ENCODE peak calls at places on chromosomes 13 and 19, in nine cellular contexts. Q, O, L, M, N, Y, U, K and C are unnamed samples. For H3K36me3, the result is how much of the 10 kb centered on the place peaks cover.

GRCh38 chr13:34000955-34001354 is 183.0 kb downstream of the RFC3 start:
- DNase-seq in Q (no peak), O (no peak), L (no peak), M (no peak), N (no peak), Y (no peak), U (no peak), K (no peak), C (no peak)

GRCh38 chr13:59425211-59425721 is 738.5 kb downstream of the DIAPH3 start:
- DNase-seq in Q (no peak), O (peak), L (no peak), M (no peak), N (no peak), Y (peak), U (no peak), K (no peak), C (no peak)

GRCh38 chr13:22114630-22115311 is 443.9 kb downstream of the FGF9 start:
- DNase-seq in Q (no peak), O (peak), L (no peak), M (no peak), N (no peak), Y (no peak), U (peak), K (no peak), C (no peak)

GRCh38 chr19:2691951-2692350 is 10.5 kb downstream of the GNG7 start:
- DNase-seq in Q (no peak), O (no peak), L (no peak), M (no peak), N (no peak), Y (no peak), U (no peak), K (no peak), C (no peak)

GRCh38 chr19:11587302-11587972 is 9.8 kb upstream of the ZNF627 start:
- DNase-seq in Q (peak), O (peak), L (peak), M (peak), N (peak), Y (peak), U (peak), K (peak), C (peak)

GRCh38 chr19:45809643-45810159 is 5.4 kb downstream of the RSPH6A start:
- DNase-seq in Q (no peak), O (peak), L (no peak), M (no peak), N (peak), Y (peak), U (no peak), K (no peak), C (no peak)

GRCh38 chr13:21676611-21677021 is 5.7 kb downstream of the FGF9 start:
- DNase-seq in Q (peak), O (no peak), L (peak), M (no peak), N (peak), Y (no peak), U (peak), K (no peak), C (no peak)

GRCh38 chr13:46893820-46894533 is 2.9 kb downstream of the HTR2A start:
- DNase-seq in Q (peak), O (peak), L (peak), M (peak), N (peak), Y (no peak), U (peak), K (peak), C (peak)

GRCh38 chr13:33228645-33229445 is 56.7 kb downstream of the STARD13 start:
- DNase-seq in Q (no peak), O (peak), L (peak), M (no peak), N (peak), Y (peak), U (no peak), K (no peak), C (no peak)

GRCh38 chr13:85255978-85256377 is 543.2 kb downstream of the SLITRK6 start:
- DNase-seq in Q (no peak), O (peak), L (no peak), M (no peak), N (no peak), Y (no peak), U (no peak), K (no peak), C (no peak)

GRCh38 chr13:42116225-42116624 is 67.8 kb downstream of the DGKH start:
- DNase-seq in Q (no peak), O (peak), L (no peak), M (no peak), N (no peak), Y (peak), U (no peak), K (no peak), C (no peak)

GRCh38 chr13:39376088-39376487 is 226.9 kb downstream of the LHFPL6 start:
- DNase-seq in Q (no peak), O (no peak), L (no peak), M (no peak), N (no peak), Y (no peak), U (no peak), K (no peak), C (no peak)

GRCh38 chr13:45206340-45206739 is 5.5 kb upstream of the KCTD4 start:
- DNase-seq in Q (no peak), O (peak), L (no peak), M (no peak), N (no peak), Y (peak), U (no peak), K (no peak), C (no peak)

GRCh38 chr19:30091456-30091855 is 149.4 kb downstream of the URI1 start:
- DNase-seq in Q (no peak), O (no peak), L (no peak), M (no peak), N (no peak), Y (no peak), U (no peak), K (no peak), C (no peak)

GRCh38 chr13:102812616-102813287 is 13.8 kb downstream of the BIVM start:
- DNase-seq in Q (no peak), O (peak), L (no peak), M (no peak), N (no peak), Y (no peak), U (no peak), K (no peak), C (no peak)

GRCh38 chr19:29086182-29086581 is 126.8 kb downstream of the UQCRFS1 start:
- DNase-seq in Q (no peak), O (no peak), L (no peak), M (no peak), N (no peak), Y (no peak), U (peak), K (no peak), C (no peak)

GRCh38 chr13:26529441-26529840 is 28.0 kb upstream of the WASF3 start:
- DNase-seq in Q (peak), O (peak), L (no peak), M (peak), N (peak), Y (peak), U (peak), K (peak), C (peak)

GRCh38 chr19:16801599-16801998 is 27.6 kb upstream of the SIN3B start:
- DNase-seq in Q (no peak), O (peak), L (no peak), M (no peak), N (no peak), Y (peak), U (no peak), K (no peak), C (no peak)

GRCh38 chr13:28492527-28493367 is 2.2 kb downstream of the FLT1 start:
- DNase-seq in Q (no peak), O (no peak), L (no peak), M (no peak), N (no peak), Y (no peak), U (no peak), K (no peak), C (no peak)

GRCh38 chr13:113155201-113155600 is 3.2 kb upstream of the PROZ start:
- DNase-seq in Q (no peak), O (no peak), L (no peak), M (no peak), N (peak), Y (no peak), U (no peak), K (no peak), C (no peak)

GRCh38 chr19:39307233-39307821 is 11.1 kb downstream of the IFNL1 start:
- DNase-seq in Q (peak), O (peak), L (no peak), M (no peak), N (peak), Y (no peak), U (no peak), K (peak), C (no peak)

GRCh38 chr13:40026741-40027140 is 371.3 kb downstream of the COG6 start:
- DNase-seq in Q (no peak), O (no peak), L (no peak), M (no peak), N (no peak), Y (no peak), U (no peak), K (no peak), C (no peak)

GRCh38 chr13:48158915-48159314 is 64.0 kb upstream of the MED4 start:
- DNase-seq in Q (no peak), O (no peak), L (no peak), M (no peak), N (no peak), Y (peak), U (peak), K (no peak), C (no peak)

GRCh38 chr13:42615691-42616090 is 41.7 kb downstream of the TNFSF11 start:
- DNase-seq in Q (no peak), O (no peak), L (no peak), M (no peak), N (no peak), Y (peak), U (no peak), K (no peak), C (no peak)

GRCh38 chr19:43779147-43779819 is 1.5 kb downstream of the KCNN4 start:
- DNase-seq in Q (peak), O (no peak), L (no peak), M (peak), N (no peak), Y (no peak), U (peak), K (no peak), C (no peak)

GRCh38 chr13:30429721-30430694 is 7.7 kb downstream of the UBE2L5 start:
- DNase-seq in Q (no peak), O (peak), L (no peak), M (no peak), N (no peak), Y (peak), U (no peak), K (no peak), C (no peak)

GRCh38 chr19:53981408-53981998 is 9.9 kb upstream of the CACNG6 start:
- DNase-seq in Q (no peak), O (no peak), L (no peak), M (no peak), N (peak), Y (no peak), U (no peak), K (no peak), C (no peak)

GRCh38 chr19:53982056-53982455 is 9.4 kb upstream of the CACNG6 start:
- DNase-seq in Q (no peak), O (peak), L (peak), M (no peak), N (peak), Y (no peak), U (no peak), K (no peak), C (no peak)

GRCh38 chr19:53982611-53983010 is 8.8 kb upstream of the CACNG6 start:
- DNase-seq in Q (peak), O (peak), L (peak), M (peak), N (peak), Y (no peak), U (peak), K (peak), C (no peak)

GRCh38 chr19:53978975-53979801 is 12.2 kb upstream of the CACNG6 start:
- DNase-seq in Q (no peak), O (no peak), L (no peak), M (no peak), N (no peak), Y (no peak), U (no peak), K (no peak), C (no peak)

GRCh38 chr19:53980553-53981407 is 10.7 kb upstream of the CACNG6 start:
- DNase-seq in Q (no peak), O (peak), L (peak), M (no peak), N (peak), Y (no peak), U (no peak), K (no peak), C (peak)
- TF ChIP-seq CTCF in Q (no peak), O (no peak), L (no peak), M (no peak), N (no peak), Y (no peak), U (no peak), K (no peak), C (no peak)

DNA sequence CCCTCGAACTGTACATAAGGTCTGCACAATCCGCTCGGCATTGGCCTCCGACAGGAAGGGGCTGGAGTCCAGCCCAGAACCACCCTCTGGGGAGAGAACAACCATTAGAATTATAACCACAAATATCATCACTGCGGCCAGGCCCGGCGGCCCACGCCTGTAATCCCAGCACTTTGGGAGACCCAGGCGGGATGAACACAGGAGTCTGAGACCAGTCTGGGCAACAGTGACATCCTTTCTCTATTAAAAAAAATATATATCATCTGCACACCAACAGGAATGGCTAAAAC is 11.4 kb downstream of the COQ8B start:
- DNase-seq in Q (no peak), O (peak), L (no peak), M (peak), N (no peak), Y (no peak), U (peak), K (peak), C (no peak)
- H3K36me3 ChIP-seq in Q (under half), O (under half), L (under half), M (half or more), N (half or more), Y (under half), U (under half), K (half or more), C (under half)

GRCh38 chr13:37475966-37476365 is 122.6 kb downstream of the POSTN start:
- DNase-seq in Q (no peak), O (no peak), L (no peak), M (no peak), N (no peak), Y (peak), U (no peak), K (no peak), C (no peak)

GRCh38 chr13:37476874-37477273 is 121.7 kb downstream of the POSTN start:
- DNase-seq in Q (no peak), O (peak), L (no peak), M (peak), N (peak), Y (peak), U (no peak), K (no peak), C (peak)

GRCh38 chr13:37475151-37475550 is 123.4 kb downstream of the POSTN start:
- DNase-seq in Q (no peak), O (no peak), L (no peak), M (no peak), N (no peak), Y (no peak), U (no peak), K (no peak), C (no peak)

DNA sequence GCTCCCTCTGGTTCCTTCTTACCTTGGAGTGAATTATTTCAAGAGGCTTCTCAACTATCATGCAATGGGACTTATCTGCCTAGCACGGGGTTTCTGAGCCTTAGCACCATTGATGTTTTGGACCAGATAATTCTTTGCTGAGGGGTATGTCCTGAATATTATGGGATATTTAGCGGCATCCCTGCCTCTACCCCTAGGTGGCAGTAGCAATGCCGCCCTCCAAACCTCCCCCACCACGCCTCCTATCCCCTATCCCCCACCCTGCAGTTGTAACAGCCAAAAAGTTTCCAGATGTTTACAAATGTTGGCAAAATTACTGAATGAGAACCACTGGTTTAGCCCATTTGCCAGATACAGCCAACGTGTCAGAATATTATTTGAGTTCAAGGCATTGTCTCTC is 125.5 kb downstream of the POSTN start:
- DNase-seq in Q (no peak), O (no peak), L (peak), M (no peak), N (peak), Y (no peak), U (no peak), K (no peak), C (no peak)
- TF ChIP-seq CTCF in Q (no peak), O (no peak), L (peak), M (no peak), N (peak), Y (no peak), U (no peak), K (no peak), C (no peak)

DNA sequence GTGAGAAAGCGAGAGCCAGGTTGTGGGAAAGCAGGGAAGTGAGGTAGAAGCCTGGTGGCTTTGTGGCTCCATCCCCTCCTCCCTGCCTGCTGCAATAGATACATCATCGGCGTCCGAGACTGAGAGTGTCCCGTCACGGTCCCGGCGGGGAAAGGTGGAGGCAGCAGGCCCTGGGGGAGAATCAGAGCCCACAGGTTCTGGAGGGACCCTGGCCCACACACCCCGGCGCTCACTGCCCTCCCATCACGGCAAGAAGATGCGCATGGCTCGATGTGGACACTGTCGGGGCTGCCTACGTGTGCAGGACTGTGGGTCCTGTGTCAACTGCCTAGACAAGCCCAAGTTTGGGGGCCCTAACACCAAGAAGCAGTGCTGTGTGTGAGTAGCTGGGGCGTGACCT is 5.1 kb downstream of the KMT2B start:
- DNase-seq in Q (no peak), O (no peak), L (no peak), M (no peak), N (no peak), Y (no peak), U (no peak), K (no peak), C (no peak)
- H3K36me3 ChIP-seq in Q (under half), O (half or more), L (under half), M (half or more), N (half or more), Y (half or more), U (under half), K (half or more), C (half or more)

GRCh38 chr19:49489601-49490167 is 2.3 kb downstream of the RPL13A start:
- DNase-seq in Q (no peak), O (no peak), L (no peak), M (no peak), N (no peak), Y (no peak), U (no peak), K (no peak), C (no peak)
- TF ChIP-seq CTCF in Q (peak), O (no peak), L (no peak), M (no peak), N (peak), Y (no peak), U (no peak), K (no peak), C (no peak)

GRCh38 chr19:53703361-53703760 is 71.6 kb downstream of the DPRX start:
- DNase-seq in Q (no peak), O (no peak), L (no peak), M (no peak), N (no peak), Y (no peak), U (no peak), K (no peak), C (no peak)
- H3K36me3 ChIP-seq in Q (under half), O (under half), L (under half), M (under half), N (under half), Y (under half), U (under half), K (under half), C (under half)

DNA sequence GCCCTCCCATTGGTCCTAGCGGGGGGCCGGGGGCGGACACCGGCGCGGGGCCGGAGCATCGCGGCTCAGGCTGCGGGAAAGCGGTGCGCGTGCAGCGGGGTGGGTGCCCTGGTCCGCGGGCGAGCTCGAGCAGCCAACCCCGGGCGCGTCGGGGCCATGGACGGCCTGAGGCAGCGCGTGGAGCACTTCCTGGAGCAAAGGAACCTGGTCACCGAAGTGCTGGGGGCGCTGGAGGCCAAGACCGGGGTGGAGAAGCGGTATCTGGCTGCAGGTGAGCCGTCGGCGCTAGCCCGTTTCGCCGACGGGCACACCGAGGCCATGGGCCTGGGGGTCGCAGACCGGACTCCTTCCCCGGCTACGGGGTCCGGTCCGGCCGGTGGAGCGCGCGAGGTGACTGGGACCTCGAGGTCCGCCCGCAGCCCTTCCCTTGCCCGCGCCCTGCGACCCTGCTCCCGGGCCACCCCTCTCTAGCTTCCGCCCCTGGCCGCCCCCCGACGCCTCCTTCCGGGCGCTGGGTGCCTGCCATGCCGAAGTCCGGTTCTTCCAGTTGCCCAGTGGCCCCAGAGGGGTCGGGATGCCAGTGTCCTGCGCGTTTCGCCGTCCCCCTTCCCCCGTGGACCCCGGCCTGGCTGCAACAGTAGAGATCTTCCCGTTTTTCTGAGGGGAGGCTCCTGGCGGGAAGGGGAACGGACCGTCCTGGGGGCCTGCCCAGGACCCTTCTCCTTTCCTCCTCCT is at the start of gene REEP6:
- DNase-seq in Q (no peak), O (no peak), L (peak), M (no peak), N (no peak), Y (no peak), U (no peak), K (no peak), C (no peak)
- TF ChIP-seq CTCF in Q (no peak), O (no peak), L (no peak), M (no peak), N (peak), Y (no peak), U (no peak), K (no peak), C (peak)